ENCODE peak calls at places on chromosomes 1 and 21, in ten cellular contexts. K, R, S, X, M, T, I, W, C and N are unnamed samples.

GRCh38 chr1:96362623-96363022 is 359.0 kb upstream of the PTBP2 start:
- DNase-seq in C (no peak), T (no peak), W (peak), K (peak), S (no peak), R (peak), X (peak), I (peak), M (no peak), N (no peak)

GRCh38 chr21:42766756-42767560 is 112.4 kb downstream of the WDR4 start:
- DNase-seq in W (no peak), K (no peak), T (no peak), S (no peak), M (no peak), X (peak), R (no peak), C (no peak), I (no peak), N (no peak)

GRCh38 chr1:187051618-187052232 is 223.0 kb downstream of the PLA2G4A start:
- DNase-seq in W (peak), M (peak), T (no peak), C (no peak), I (peak), X (no peak), K (peak), R (peak), S (peak), N (no peak)

GRCh38 chr1:39890267-39890666 is 7.0 kb upstream of the TRIT1 start:
- DNase-seq in C (no peak), T (no peak), X (no peak), K (no peak), S (no peak), I (no peak), R (no peak), M (no peak), W (no peak), N (no peak)

GRCh38 chr1:2304921-2305681 is 77.0 kb downstream of the SKI start:
- DNase-seq in X (no peak), T (no peak), C (no peak), W (no peak), M (no peak), K (no peak), R (no peak), S (no peak), I (no peak), N (no peak)

GRCh38 chr1:109884242-109884891 is 26.3 kb upstream of the CSF1 start:
- DNase-seq in C (no peak), M (no peak), K (no peak), S (no peak), T (no peak), R (no peak), I (no peak), W (no peak), X (no peak), N (no peak)

GRCh38 chr21:16085436-16085835 is 355.7 kb downstream of the USP25 start:
- DNase-seq in X (no peak), C (no peak), W (no peak), T (no peak), M (no peak), I (peak), K (no peak), S (no peak), R (no peak), N (no peak)

GRCh38 chr21:27426196-27426595 is 459.3 kb upstream of the ADAMTS5 start:
- DNase-seq in S (peak), T (no peak), W (no peak), X (no peak), K (no peak), R (no peak), M (no peak), C (no peak), I (no peak), N (no peak)

GRCh38 chr1:245074232-245074747 is 80.5 kb upstream of the KIF26B start:
- DNase-seq in S (peak), X (no peak), W (no peak), T (no peak), C (no peak), M (no peak), I (no peak), K (no peak), R (no peak), N (no peak)

GRCh38 chr1:235971571-235972315 is 93.1 kb downstream of the NID1 start:
- DNase-seq in I (peak), R (peak), K (peak), X (peak), W (peak), S (peak), M (peak), T (peak), C (peak), N (peak)

GRCh38 chr1:145961425-145962156 is 2.8 kb downstream of the ANKRD34A start:
- DNase-seq in S (peak), K (no peak), T (peak), W (no peak), C (peak), R (no peak), X (peak), I (no peak), M (peak), N (peak)

GRCh38 chr1:204600968-204601367 is 84.6 kb downstream of the LRRN2 start:
- DNase-seq in W (no peak), M (no peak), K (no peak), R (no peak), T (no peak), S (no peak), X (no peak), I (no peak), C (no peak), N (no peak)

GRCh38 chr1:218565333-218565732 is 220.2 kb downstream of the TGFB2 start:
- DNase-seq in K (no peak), T (no peak), M (no peak), X (no peak), I (no peak), C (no peak), S (peak), W (peak), R (no peak), N (no peak)

GRCh38 chr21:24840287-24840686 is 767.0 kb downstream of the MRPL39 start:
- DNase-seq in K (no peak), M (no peak), S (no peak), I (no peak), W (no peak), T (no peak), C (no peak), X (no peak), R (no peak), N (no peak)

GRCh38 chr1:218507355-218508002 is 162.3 kb downstream of the TGFB2 start:
- DNase-seq in W (no peak), I (no peak), C (no peak), M (no peak), K (no peak), X (no peak), S (peak), T (no peak), R (no peak), N (no peak)

GRCh38 chr1:24735619-24736375 is 9.4 kb upstream of the CLIC4 start:
- DNase-seq in R (peak), W (no peak), T (peak), M (peak), C (no peak), K (no peak), I (peak), X (peak), S (peak), N (no peak)

GRCh38 chr1:182784556-182785171 is 4.9 kb upstream of the NPL start:
- DNase-seq in C (no peak), S (peak), X (no peak), M (peak), T (no peak), I (peak), K (peak), R (peak), W (peak), N (peak)

GRCh38 chr1:194288284-194288683 is 1101.9 kb upstream of the B3GALT2 start:
- DNase-seq in M (no peak), T (no peak), C (no peak), W (no peak), X (no peak), I (no peak), R (no peak), K (no peak), S (no peak), N (no peak)

GRCh38 chr1:205488074-205488723 is 16.3 kb upstream of the CDK18 start:
- DNase-seq in R (peak), C (no peak), X (peak), W (peak), M (peak), I (peak), K (peak), T (peak), S (peak), N (no peak)

GRCh38 chr1:224488806-224489584 is 54.4 kb upstream of the WDR26 start:
- DNase-seq in R (peak), M (no peak), S (no peak), X (no peak), C (no peak), K (no peak), W (no peak), I (peak), T (no peak), N (no peak)

GRCh38 chr1:115194571-115194970 is 105.3 kb upstream of the TSPAN2 start:
- DNase-seq in I (no peak), R (no peak), M (no peak), C (no peak), X (no peak), S (peak), W (no peak), T (no peak), K (no peak), N (no peak)